ENCODE peak calls at places on chromosomes 6 and 20, in four cellular contexts. X, S, G and U are unnamed samples. For H3K36me3, the result is how much of the 10 kb centered on the place peaks cover.

GRCh38 chr6:3001773-3002293 is 2.1 kb downstream of the NQO2 start:
- DNase-seq in S (no peak), X (peak), G (peak), U (peak)

GRCh38 chr6:148980234-148980633 is 233.4 kb downstream of the UST start:
- DNase-seq in X (no peak), S (no peak), G (no peak), U (no peak)

GRCh38 chr6:145895802-145896201 is 68.4 kb downstream of the SHPRH start:
- DNase-seq in G (no peak), S (no peak), X (peak), U (no peak)

GRCh38 chr6:129748901-129749748 is 39.1 kb upstream of the ARHGAP18 start:
- DNase-seq in X (no peak), G (no peak), S (no peak), U (no peak)

GRCh38 chr20:32509639-32510066 is 75.5 kb downstream of the NOL4L start:
- DNase-seq in S (no peak), G (no peak), X (no peak), U (no peak)

GRCh38 chr6:45946887-45947286 is 68.8 kb downstream of the CLIC5 start:
- DNase-seq in G (no peak), X (no peak), S (no peak), U (no peak)

GRCh38 chr6:140050232-140050995 is 676.0 kb upstream of the CITED2 start:
- DNase-seq in S (no peak), G (no peak), X (no peak), U (peak)

GRCh38 chr6:156511051-156511450 is 266.1 kb upstream of the ARID1B start:
- DNase-seq in X (no peak), S (no peak), G (no peak), U (no peak)

GRCh38 chr6:5302995-5303622 is 41.8 kb downstream of the FARS2 start:
- DNase-seq in S (no peak), G (peak), X (peak), U (peak)

GRCh38 chr6:111361648-111362047 is 121.4 kb downstream of the REV3L start:
- DNase-seq in G (peak), X (no peak), S (no peak), U (peak)

GRCh38 chr6:17584241-17584803 is 15.8 kb upstream of the FAM8A1 start:
- DNase-seq in X (peak), S (peak), G (peak), U (peak)

GRCh38 chr6:144797881-144798589 is 512.9 kb downstream of the UTRN start:
- DNase-seq in S (no peak), G (no peak), X (no peak), U (no peak)

GRCh38 chr6:14910692-14911547 is 334.9 kb upstream of the JARID2 start:
- DNase-seq in G (peak), S (no peak), X (peak), U (no peak)

GRCh38 chr6:113508249-113508648 is 348.9 kb upstream of the MARCKS start:
- DNase-seq in X (no peak), G (no peak), S (no peak), U (no peak)

GRCh38 chr6:108167449-108167903 is 1.7 kb downstream of the NR2E1 start:
- DNase-seq in X (no peak), G (no peak), S (no peak), U (no peak)

GRCh38 chr6:130116273-130116672 is 97.9 kb downstream of the L3MBTL3 start:
- DNase-seq in G (no peak), S (no peak), X (peak), U (no peak)

GRCh38 chr6:142207265-142207877 is 60.3 kb downstream of the VTA1 start:
- DNase-seq in X (peak), S (peak), G (peak), U (peak)

GRCh38 chr6:48973486-48973885 is 489.6 kb downstream of the MMUT start:
- DNase-seq in S (no peak), X (no peak), G (no peak), U (no peak)

GRCh38 chr20:20780127-20780822 is 67.8 kb upstream of the RALGAPA2 start:
- DNase-seq in G (peak), X (peak), S (no peak), U (peak)

GRCh38 chr6:20868397-20869185 is 334.3 kb downstream of the CDKAL1 start:
- DNase-seq in X (no peak), S (no peak), G (no peak), U (no peak)

GRCh38 chr6:110618591-110619267 is 142.3 kb upstream of the SLC22A16 start:
- DNase-seq in S (no peak), G (peak), X (peak), U (peak)

GRCh38 chr20:10510216-10510615 is 75.1 kb downstream of the SLX4IP start:
- DNase-seq in G (no peak), S (no peak), X (no peak), U (no peak)

GRCh38 chr20:51156041-51156795 is 133.3 kb upstream of the KCNG1 start:
- DNase-seq in S (peak), G (no peak), X (no peak), U (no peak)

GRCh38 chr6:69693749-69694148 is 103.1 kb downstream of the LMBRD1 start:
- DNase-seq in G (no peak), S (no peak), X (no peak), U (no peak)

GRCh38 chr6:107717781-107718180 is 106.3 kb downstream of the SCML4 start:
- DNase-seq in S (no peak), X (no peak), G (no peak), U (no peak)

GRCh38 chr6:13305256-13305650 is 23.1 kb downstream of the TBC1D7 start:
- DNase-seq in G (no peak), S (no peak), X (no peak), U (no peak)

GRCh38 chr6:111737065-111737521 is 131.4 kb upstream of the TRAF3IP2 start:
- DNase-seq in G (no peak), S (no peak), X (no peak), U (no peak)

GRCh38 chr6:403659-404655 is 12.4 kb downstream of the IRF4 start:
- DNase-seq in S (no peak), G (no peak), X (no peak), U (no peak)

GRCh38 chr20:370151-370600 is 10.4 kb upstream of the TRIB3 start:
- DNase-seq in S (no peak), X (no peak), G (no peak), U (peak)

GRCh38 chr6:164286021-164286420 is 871.5 kb downstream of the QKI start:
- DNase-seq in X (no peak), G (no peak), S (no peak), U (no peak)

GRCh38 chr20:62466071-62466760 is 9.6 kb downstream of the GATA5 start:
- DNase-seq in S (no peak), X (no peak), G (no peak), U (no peak)

GRCh38 chr20:54223751-54224150 is 15.9 kb downstream of the PFDN4 start:
- DNase-seq in X (no peak), G (no peak), S (no peak), U (no peak)

GRCh38 chr6:154056536-154056935 is 17.5 kb downstream of the OPRM1 start:
- DNase-seq in X (no peak), G (no peak), S (no peak), U (no peak)

GRCh38 chr6:111914617-111915016 is 41.4 kb upstream of the FYN start:
- DNase-seq in X (no peak), G (no peak), S (no peak), U (no peak)

GRCh38 chr20:25214416-25214770 is 18.9 kb downstream of the ENTPD6 start:
- DNase-seq in G (no peak), X (no peak), S (peak), U (no peak)
- H3K27ac ChIP-seq in G (no peak), X (no peak), S (no peak), U (no peak)

DNA sequence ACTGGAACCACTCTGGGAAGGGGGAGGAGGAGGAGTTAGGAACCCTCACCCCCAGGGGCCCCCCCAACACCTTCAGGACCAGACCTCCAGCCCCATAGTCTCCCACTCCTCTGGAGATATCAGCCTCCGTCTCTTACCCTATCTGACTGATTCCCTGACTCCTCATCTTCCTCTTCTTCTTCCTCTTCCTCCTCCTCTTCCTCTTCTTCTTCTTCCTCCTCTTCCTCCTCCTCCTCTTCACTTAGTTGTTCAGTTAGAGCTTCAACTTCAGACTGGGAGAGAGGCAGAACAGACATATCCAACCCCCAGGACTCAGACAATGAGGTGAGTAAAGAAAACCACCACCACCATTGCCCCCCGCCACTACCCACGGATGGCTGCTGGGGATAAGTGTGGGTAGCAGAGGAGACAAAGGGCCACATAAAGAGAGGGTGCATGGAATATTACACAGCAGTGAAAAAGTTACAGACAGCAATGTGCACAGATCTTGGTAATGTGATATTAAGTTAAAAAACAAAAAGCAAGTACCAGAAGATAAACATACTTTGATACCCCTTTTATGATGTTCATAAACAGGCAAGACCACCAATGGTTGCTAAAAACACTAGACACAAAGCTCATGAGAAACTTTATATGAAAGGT is 8.0 kb downstream of the EHMT2 start:
- DNase-seq in G (no peak), S (no peak), X (no peak), U (no peak)
- H3K36me3 ChIP-seq in G (half or more), S (under half), X (under half), U (under half)

GRCh38 chr20:58691405-58691772 is 1.2 kb upstream of the NPEPL1 start:
- DNase-seq in S (no peak), X (no peak), G (peak), U (no peak)
- H3K27ac ChIP-seq in S (peak), X (no peak), G (no peak), U (peak)

GRCh38 chr6:11188161-11188915 is 44.1 kb downstream of the NEDD9 start:
- DNase-seq in X (no peak), G (no peak), S (no peak), U (peak)

GRCh38 chr6:11187301-11187700 is 45.2 kb downstream of the NEDD9 start:
- DNase-seq in X (no peak), G (no peak), S (no peak), U (no peak)

GRCh38 chr6:11192167-11192566 is 40.3 kb downstream of the NEDD9 start:
- DNase-seq in G (no peak), S (no peak), X (no peak), U (no peak)

GRCh38 chr6:11190625-11191245 is 41.7 kb downstream of the NEDD9 start:
- DNase-seq in S (no peak), X (no peak), G (no peak), U (no peak)

GRCh38 chr6:11189865-11190624 is 42.4 kb downstream of the NEDD9 start:
- DNase-seq in S (no peak), X (no peak), G (no peak), U (no peak)
- H3K36me3 ChIP-seq in S (under half), X (under half), G (under half), U (under half)

GRCh38 chr6:8057793-8058192 is 6.4 kb downstream of the BLOC1S5 start:
- DNase-seq in S (no peak), X (no peak), G (no peak), U (no peak)

GRCh38 chr6:8059129-8059528 is 5.1 kb downstream of the BLOC1S5 start:
- DNase-seq in X (peak), S (no peak), G (no peak), U (peak)

GRCh38 chr6:8061736-8062135 is 2.5 kb downstream of the BLOC1S5 start:
- DNase-seq in S (no peak), G (no peak), X (no peak), U (no peak)

GRCh38 chr6:8057263-8057662 is 6.9 kb downstream of the BLOC1S5 start:
- DNase-seq in G (no peak), S (no peak), X (no peak), U (no peak)

DNA sequence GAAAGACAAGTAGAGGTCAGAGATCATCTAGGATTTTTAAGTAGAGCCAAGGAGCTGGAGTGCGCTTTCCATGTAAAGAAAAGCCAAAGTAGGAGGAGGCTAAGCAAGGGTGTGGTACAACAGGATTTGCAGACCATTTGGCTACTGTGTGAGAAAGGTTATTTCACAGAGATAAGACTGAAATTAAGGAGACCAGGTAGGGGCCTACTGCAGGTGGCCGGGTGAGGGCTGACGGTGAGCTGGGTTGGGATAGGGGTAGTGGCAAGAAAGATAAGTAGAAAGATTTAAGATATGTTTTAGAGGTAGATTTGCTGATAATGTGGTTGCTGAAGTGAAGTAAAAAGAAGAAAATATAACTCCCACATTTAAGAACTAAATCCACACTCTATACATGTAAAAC is 3.8 kb downstream of the BLOC1S5 start:
- DNase-seq in S (no peak), G (no peak), X (no peak), U (no peak)
- H3K27ac ChIP-seq in S (no peak), G (no peak), X (no peak), U (no peak)

GRCh38 chr20:45329497-45330319 is 18.5 kb downstream of the SDC4 start:
- DNase-seq in X (no peak), G (no peak), S (no peak), U (no peak)
- H3K36me3 ChIP-seq in X (under half), G (half or more), S (under half), U (under half)

GRCh38 chr6:19327684-19328083 is 509.5 kb upstream of the ID4 start:
- DNase-seq in S (peak), X (no peak), G (no peak), U (no peak)
- H3K27ac ChIP-seq in S (peak), X (no peak), G (no peak), U (no peak)

GRCh38 chr6:42745638-42746451 is at the start of gene TBCC:
- DNase-seq in G (peak), S (peak), X (peak), U (peak)

GRCh38 chr6:42748241-42748898 is 2.5 kb upstream of the TBCC start:
- DNase-seq in S (no peak), X (peak), G (no peak), U (no peak)

GRCh38 chr6:42746452-42747400 is 823 bp upstream of the TBCC start:
- DNase-seq in X (peak), S (peak), G (peak), U (peak)

GRCh38 chr6:42754759-42755158 is 8.9 kb upstream of the TBCC start:
- DNase-seq in X (no peak), G (no peak), S (no peak), U (no peak)

GRCh38 chr6:42751055-42751454 is 5.2 kb upstream of the TBCC start:
- DNase-seq in S (peak), G (no peak), X (no peak), U (no peak)
- H3K36me3 ChIP-seq in S (under half), G (under half), X (under half), U (under half)